ENCODE peak calls at places on chromosomes 7 and 10, in four cellular contexts. One of them, this sample, is unnamed.

GRCh38 chr7:75881436-75882095 is 2.7 kb downstream of the RHBDD2 start:
- DNase-seq in HepG2: no peak
- DNase-seq in HCT116: no peak
- DNase-seq in SK-N-SH: no peak
- DNase-seq in this sample: no peak

GRCh38 chr7:106982415-106982814 is 62.1 kb upstream of the PRKAR2B start:
- DNase-seq in HepG2: no peak
- DNase-seq in HCT116: no peak
- DNase-seq in SK-N-SH: no peak
- DNase-seq in this sample: no peak

GRCh38 chr10:84329094-84329611 is 764 bp downstream of the CCSER2 start:
- DNase-seq in HepG2: peak
- DNase-seq in HCT116: no peak
- DNase-seq in SK-N-SH: peak
- DNase-seq in this sample: peak

GRCh38 chr10:71946700-71947099 is 17.5 kb upstream of the CHST3 start:
- DNase-seq in HepG2: no peak
- DNase-seq in HCT116: no peak
- DNase-seq in SK-N-SH: no peak
- DNase-seq in this sample: no peak

GRCh38 chr7:44965937-44966730 is 12.7 kb downstream of the MYO1G start:
- DNase-seq in HepG2: no peak
- DNase-seq in HCT116: no peak
- DNase-seq in SK-N-SH: peak
- DNase-seq in this sample: no peak

GRCh38 chr7:38307640-38308039 is 34.2 kb upstream of the TARP start:
- DNase-seq in HepG2: no peak
- DNase-seq in HCT116: no peak
- DNase-seq in SK-N-SH: no peak
- DNase-seq in this sample: no peak

GRCh38 chr10:47384148-47384921 is at the start of gene ZNF488:
- DNase-seq in HepG2: peak
- DNase-seq in HCT116: peak
- DNase-seq in SK-N-SH: peak
- DNase-seq in this sample: peak

GRCh38 chr10:49649294-49649693 is 30.2 kb upstream of the C10orf53 start:
- DNase-seq in HepG2: no peak
- DNase-seq in HCT116: no peak
- DNase-seq in SK-N-SH: no peak
- DNase-seq in this sample: no peak

GRCh38 chr10:132382231-132382922 is 14.6 kb upstream of the PWWP2B start:
- DNase-seq in HepG2: no peak
- DNase-seq in HCT116: no peak
- DNase-seq in SK-N-SH: no peak
- DNase-seq in this sample: no peak

GRCh38 chr10:73042130-73042529 is 54.5 kb downstream of the P4HA1 start:
- DNase-seq in HepG2: no peak
- DNase-seq in HCT116: no peak
- DNase-seq in SK-N-SH: no peak
- DNase-seq in this sample: no peak

GRCh38 chr10:45446858-45447257 is 72.8 kb downstream of the ALOX5 start:
- DNase-seq in HepG2: no peak
- DNase-seq in HCT116: no peak
- DNase-seq in SK-N-SH: no peak
- DNase-seq in this sample: no peak

GRCh38 chr10:87861566-87861952 is 1.8 kb downstream of the KLLN start:
- DNase-seq in HepG2: peak
- DNase-seq in HCT116: no peak
- DNase-seq in SK-N-SH: no peak
- DNase-seq in this sample: peak

GRCh38 chr7:17535776-17536175 is 237.3 kb downstream of the AHR start:
- DNase-seq in HepG2: no peak
- DNase-seq in HCT116: no peak
- DNase-seq in SK-N-SH: no peak
- DNase-seq in this sample: no peak

GRCh38 chr10:91653214-91653875 is 20.5 kb upstream of the PPP1R3C start:
- DNase-seq in HepG2: no peak
- DNase-seq in HCT116: peak
- DNase-seq in SK-N-SH: no peak
- DNase-seq in this sample: no peak

GRCh38 chr10:122034149-122034756 is 45.3 kb downstream of the TACC2 start:
- DNase-seq in HepG2: no peak
- DNase-seq in HCT116: no peak
- DNase-seq in SK-N-SH: no peak
- DNase-seq in this sample: no peak

DNA sequence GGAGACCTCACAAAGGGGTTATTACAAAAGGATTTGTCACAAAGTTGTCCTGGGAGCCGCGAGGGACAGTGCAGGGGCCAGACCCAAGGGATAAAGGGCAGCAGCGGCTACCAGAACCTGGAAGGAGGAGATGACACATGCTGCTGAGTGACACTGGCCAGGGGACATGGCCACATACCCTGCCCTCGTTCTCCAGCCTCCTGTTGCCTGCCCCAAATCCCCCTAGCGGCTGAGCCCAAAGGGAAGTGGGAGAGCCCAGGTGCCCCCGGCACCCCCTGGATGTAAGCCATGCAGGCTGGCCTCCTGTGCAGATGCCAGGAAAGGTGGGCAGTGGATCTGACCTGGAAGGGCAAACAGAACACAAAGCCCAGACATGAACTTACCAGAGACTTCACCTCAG is 42.7 kb downstream of the C10orf143 start:
- DNase-seq in HepG2: no peak
- DNase-seq in HCT116: no peak
- DNase-seq in SK-N-SH: no peak
- DNase-seq in this sample: no peak
- TF ChIP-seq JUND in HepG2: no peak
- TF ChIP-seq JUND in HCT116: no peak
- TF ChIP-seq JUND in SK-N-SH: no peak
- TF ChIP-seq JUND in this sample: no peak

DNA sequence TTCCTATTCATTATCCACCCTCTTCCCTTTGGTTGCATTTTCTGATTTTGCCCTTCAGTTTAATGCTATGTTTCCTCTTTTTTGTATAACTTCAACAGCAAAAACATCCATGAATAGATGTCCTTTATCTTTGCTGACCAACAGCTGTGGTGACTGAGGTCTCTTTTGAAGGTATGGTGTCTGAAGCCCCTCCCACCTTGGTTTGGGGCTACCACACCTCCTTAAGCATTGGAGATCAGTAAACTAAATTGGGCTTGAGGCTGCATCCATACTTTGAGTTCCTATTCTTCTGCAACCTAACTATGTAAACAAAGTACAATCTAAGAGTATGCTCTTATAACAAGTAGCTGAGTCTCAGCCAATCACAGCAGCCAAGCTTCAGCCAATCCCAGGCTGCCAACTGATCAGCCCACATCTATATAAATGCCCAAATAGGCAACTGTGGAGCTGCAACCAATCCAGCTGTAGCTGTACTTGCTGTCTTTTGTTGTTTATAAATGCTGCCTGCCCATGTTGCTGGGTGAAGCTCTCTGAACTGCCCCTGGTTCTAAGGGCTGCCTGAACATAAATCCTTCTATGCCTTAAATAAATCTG is 69.4 kb upstream of the PDLIM1 start:
- DNase-seq in HepG2: no peak
- DNase-seq in HCT116: no peak
- DNase-seq in SK-N-SH: no peak
- DNase-seq in this sample: peak
- TF ChIP-seq JUND in HepG2: no peak
- TF ChIP-seq JUND in HCT116: no peak
- TF ChIP-seq JUND in SK-N-SH: no peak
- TF ChIP-seq JUND in this sample: no peak

GRCh38 chr7:43756368-43757072 is 2.0 kb upstream of the BLVRA start:
- DNase-seq in HepG2: no peak
- DNase-seq in HCT116: no peak
- DNase-seq in SK-N-SH: no peak
- DNase-seq in this sample: no peak
- TF ChIP-seq JUND in HepG2: no peak
- TF ChIP-seq JUND in HCT116: no peak
- TF ChIP-seq JUND in SK-N-SH: no peak
- TF ChIP-seq JUND in this sample: no peak

GRCh38 chr7:52747817-52748216 is 287.6 kb upstream of the POM121L12 start:
- DNase-seq in HepG2: no peak
- DNase-seq in HCT116: no peak
- DNase-seq in SK-N-SH: no peak
- DNase-seq in this sample: no peak

GRCh38 chr7:52753855-52754254 is 281.6 kb upstream of the POM121L12 start:
- DNase-seq in HepG2: no peak
- DNase-seq in HCT116: no peak
- DNase-seq in SK-N-SH: no peak
- DNase-seq in this sample: no peak

GRCh38 chr7:52749880-52750279 is 285.6 kb upstream of the POM121L12 start:
- DNase-seq in HepG2: no peak
- DNase-seq in HCT116: no peak
- DNase-seq in SK-N-SH: no peak
- DNase-seq in this sample: peak
- TF ChIP-seq JUND in HepG2: no peak
- TF ChIP-seq JUND in HCT116: no peak
- TF ChIP-seq JUND in SK-N-SH: no peak
- TF ChIP-seq JUND in this sample: no peak

GRCh38 chr10:115094605-115095004 is 1.4 kb downstream of the ATRNL1 start:
- DNase-seq in HepG2: no peak
- DNase-seq in HCT116: no peak
- DNase-seq in SK-N-SH: no peak
- DNase-seq in this sample: no peak

GRCh38 chr10:115092258-115092554 is 959 bp upstream of the ATRNL1 start:
- DNase-seq in HepG2: no peak
- DNase-seq in HCT116: no peak
- DNase-seq in SK-N-SH: no peak
- DNase-seq in this sample: no peak

GRCh38 chr10:115093286-115093775 is at the start of gene ATRNL1:
- DNase-seq in HepG2: no peak
- DNase-seq in HCT116: no peak
- DNase-seq in SK-N-SH: peak
- DNase-seq in this sample: peak

GRCh38 chr10:115092555-115093285 is 445 bp upstream of the ATRNL1 start:
- DNase-seq in HepG2: no peak
- DNase-seq in HCT116: no peak
- DNase-seq in SK-N-SH: peak
- DNase-seq in this sample: peak

DNA sequence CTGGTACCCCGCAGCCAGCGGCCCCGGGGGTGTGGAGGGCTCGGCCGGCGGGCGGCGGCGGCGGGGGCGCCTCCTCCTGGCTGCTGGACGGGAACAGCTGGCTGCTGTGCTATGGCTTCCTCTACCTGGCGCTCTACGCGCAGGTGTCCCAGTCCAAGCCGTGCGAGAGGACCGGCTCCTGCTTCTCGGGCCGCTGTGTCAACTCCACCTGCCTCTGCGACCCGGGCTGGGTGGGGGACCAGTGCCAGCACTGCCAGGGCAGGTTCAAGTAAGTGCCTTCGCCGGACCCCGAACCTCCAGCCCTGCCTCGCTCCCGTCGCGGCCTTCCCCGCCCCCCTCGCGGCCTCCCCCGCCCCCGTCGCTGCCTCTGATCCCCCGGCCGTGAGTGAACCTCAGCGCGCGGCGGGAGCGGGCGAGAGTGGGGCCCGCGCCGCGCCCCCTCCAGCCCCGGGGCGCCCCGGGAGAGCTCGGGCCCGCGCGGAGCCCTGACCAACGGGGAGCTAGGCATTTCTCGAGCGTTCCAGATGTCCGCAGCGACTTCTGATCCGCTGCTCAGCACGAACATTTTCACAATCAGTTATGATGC is 704 bp downstream of the ATRNL1 start:
- DNase-seq in HepG2: no peak
- DNase-seq in HCT116: no peak
- DNase-seq in SK-N-SH: peak
- DNase-seq in this sample: peak
- TF ChIP-seq JUND in HepG2: no peak
- TF ChIP-seq JUND in HCT116: no peak
- TF ChIP-seq JUND in SK-N-SH: no peak
- TF ChIP-seq JUND in this sample: no peak